ENCODE peak calls at places on chromosomes 13 and 19, in five cellular contexts. K, Y, X, B and Z are unnamed samples.

GRCh38 chr13:24734951-24735350 is 29.0 kb upstream of the RNF17 start:
- DNase-seq in Y (no peak), X (no peak), K (no peak), B (no peak), Z (no peak)

GRCh38 chr13:40484101-40484800 is 182.2 kb downstream of the FOXO1 start:
- DNase-seq in K (no peak), B (no peak), Y (no peak), X (no peak), Z (no peak)

GRCh38 chr13:41064493-41064892 is 3.2 kb downstream of the WBP4 start:
- DNase-seq in X (no peak), B (no peak), K (peak; percentile 75), Y (no peak), Z (no peak)

GRCh38 chr13:50646070-50646469 is 197.4 kb downstream of the DLEU7 start:
- DNase-seq in B (no peak), Y (no peak), X (no peak), K (no peak), Z (no peak)

GRCh38 chr19:54376610-54377009 is 11.9 kb upstream of the LAIR1 start:
- DNase-seq in B (peak; percentile 30), K (no peak), X (no peak), Y (no peak), Z (no peak)

GRCh38 chr13:77533875-77534788 is 1.4 kb upstream of the SCEL start:
- DNase-seq in Y (no peak), K (no peak), X (no peak), B (no peak), Z (no peak)

GRCh38 chr13:100542546-100543156 is 45.9 kb downstream of the GGACT start:
- DNase-seq in B (no peak), K (peak; percentile 76), Y (no peak), X (no peak), Z (no peak)

GRCh38 chr13:77565635-77566034 is 30.1 kb downstream of the SCEL start:
- DNase-seq in Y (no peak), X (peak; percentile 53), K (peak; percentile 52), B (no peak), Z (no peak)

GRCh38 chr13:48579167-48579918 is 46.5 kb upstream of the RCBTB2 start:
- DNase-seq in K (no peak), X (no peak), B (no peak), Y (no peak), Z (no peak)

GRCh38 chr13:47288546-47288945 is 391.7 kb upstream of the HTR2A start:
- DNase-seq in B (no peak), K (no peak), X (no peak), Y (no peak), Z (no peak)

GRCh38 chr19:51371186-51371690 is 1.2 kb downstream of the NKG7 start:
- DNase-seq in K (no peak), Y (no peak), B (peak; percentile 45), X (no peak), Z (no peak)

GRCh38 chr13:105721056-105721455 is 814.4 kb downstream of the EFNB2 start:
- DNase-seq in X (no peak), Y (no peak), B (no peak), K (peak; percentile 82), Z (no peak)

GRCh38 chr13:98839826-98840769 is 87.6 kb upstream of the SLC15A1 start:
- DNase-seq in K (peak; percentile 62), B (peak; percentile 81), X (peak; percentile 81), Y (peak; percentile 55), Z (no peak)

GRCh38 chr13:54492995-54493394 is 1464.4 kb downstream of the OLFM4 start:
- DNase-seq in B (no peak), Y (no peak), X (no peak), K (no peak), Z (no peak)

GRCh38 chr13:108031859-108032258 is 183.5 kb downstream of the LIG4 start:
- DNase-seq in X (no peak), Y (no peak), K (no peak), B (no peak), Z (no peak)

GRCh38 chr19:14033946-14034345 is 2.4 kb downstream of the IL27RA start:
- DNase-seq in K (no peak), Y (no peak), X (no peak), B (no peak), Z (no peak)

GRCh38 chr13:112105244-112105681 is 38.3 kb downstream of the SOX1 start:
- DNase-seq in X (no peak), Y (no peak), B (peak; percentile 59), K (no peak), Z (no peak)

GRCh38 chr13:112104873-112105234 is 37.9 kb downstream of the SOX1 start:
- DNase-seq in X (no peak), Y (no peak), B (no peak), K (no peak), Z (no peak)

GRCh38 chr13:112105884-112106283 is 38.9 kb downstream of the SOX1 start:
- DNase-seq in K (no peak), B (no peak), Y (no peak), X (peak; percentile 6), Z (no peak)

GRCh38 chr13:112107289-112107688 is 40.3 kb downstream of the SOX1 start:
- DNase-seq in X (no peak), B (no peak), Y (no peak), K (no peak), Z (no peak)

DNA sequence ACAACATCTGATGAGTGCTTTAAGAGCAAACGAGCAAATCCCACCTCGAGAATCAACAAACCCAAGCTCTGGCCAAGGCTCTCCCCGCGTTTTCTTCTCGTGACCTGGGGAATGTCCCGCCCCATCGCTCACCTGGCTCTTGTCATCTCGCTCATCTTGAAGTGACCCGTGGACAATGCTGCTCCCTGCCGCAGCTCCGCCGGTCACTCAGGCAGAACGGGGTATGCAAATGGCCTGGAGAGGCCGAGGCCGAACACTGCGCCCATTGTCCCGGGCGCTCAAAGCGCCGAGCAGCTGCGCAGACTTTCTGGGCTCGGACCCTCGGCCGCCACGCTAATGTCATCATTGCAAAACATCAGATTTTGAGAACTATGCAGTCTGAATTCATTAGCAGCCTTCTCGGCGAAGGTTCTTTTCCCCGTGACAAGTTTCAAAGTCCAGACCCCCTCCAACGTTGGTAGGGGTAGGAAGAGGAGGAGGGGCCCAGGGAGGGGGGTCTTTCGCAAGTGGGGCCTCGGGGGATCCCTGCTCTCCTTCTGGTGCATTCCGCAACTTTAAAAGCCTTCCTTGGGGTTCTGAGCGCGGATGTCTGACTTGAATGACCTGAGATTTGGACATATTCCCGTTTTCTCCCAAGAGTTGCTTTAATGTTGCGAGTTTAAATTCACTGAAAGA is 39.7 kb downstream of the SOX1 start:
- DNase-seq in K (no peak), X (no peak), B (no peak), Y (no peak), Z (no peak)
- H3K27ac ChIP-seq in K (no peak overlapping the region), X (no peak overlapping the region), B (no peak overlapping the region), Y (no peak overlapping the region), Z (no peak overlapping the region)

GRCh38 chr19:18522124-18522861 is 423 bp upstream of the ELL start:
- DNase-seq in Y (peak; percentile 100), K (peak; percentile 100), B (peak; percentile 100), X (peak; percentile 100), Z (peak; percentile 100)

GRCh38 chr19:18520848-18521691 is 800 bp downstream of the ELL start:
- DNase-seq in Y (peak; percentile 75), B (peak; percentile 88), K (no peak), X (peak; percentile 34), Z (no peak)

GRCh38 chr19:18518639-18519038 is 3.2 kb downstream of the ELL start:
- DNase-seq in Y (no peak), K (no peak), B (no peak), X (no peak), Z (no peak)

GRCh38 chr19:18521692-18522123 is at the start of gene ELL:
- DNase-seq in X (no peak), Y (no peak), K (no peak), B (no peak), Z (no peak)

DNA sequence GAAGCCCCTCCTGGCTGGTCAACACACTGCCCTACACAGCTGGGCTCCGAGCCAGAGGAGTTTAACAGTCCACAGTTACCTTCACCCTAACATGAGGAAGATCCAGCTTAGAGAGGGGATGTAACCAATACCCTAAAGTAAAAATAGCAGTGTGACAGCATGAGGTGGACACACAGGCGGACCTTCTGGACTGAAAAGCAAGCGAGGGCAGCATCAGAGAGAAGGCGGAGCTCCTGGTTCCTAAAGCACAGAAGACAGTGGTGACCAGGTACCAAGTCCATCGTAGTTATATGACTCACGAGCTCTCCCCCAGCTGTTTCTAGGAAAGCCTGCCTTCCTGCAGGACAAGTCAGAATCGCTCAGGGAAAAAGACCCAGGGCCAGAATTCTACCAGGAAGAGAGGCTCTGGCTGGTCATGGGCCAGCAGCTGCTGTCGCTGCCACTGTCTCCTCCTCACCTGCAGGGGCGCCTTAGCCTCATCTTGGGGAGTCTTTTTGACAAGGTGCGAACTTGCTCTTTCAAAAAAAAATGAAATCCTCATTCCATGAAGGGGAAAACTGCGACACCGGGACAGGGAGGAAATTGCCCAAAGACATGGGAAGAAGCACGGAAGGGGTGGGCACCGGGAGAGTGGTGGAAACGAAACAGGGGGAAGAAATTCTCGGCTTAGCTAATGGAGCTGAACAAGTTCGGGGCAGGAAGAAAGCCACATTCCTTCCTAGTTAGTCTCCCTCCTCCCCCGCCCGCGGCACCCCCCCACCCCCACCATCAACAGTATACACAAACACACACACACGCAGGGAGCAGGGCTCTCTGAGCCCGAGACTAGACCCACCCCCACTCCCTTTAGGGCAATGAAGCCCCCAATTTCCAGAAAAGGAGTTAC is 1.7 kb downstream of the ELL start:
- DNase-seq in K (peak; percentile 74), Y (peak; percentile 85), X (peak; percentile 66), B (peak; percentile 89), Z (no peak)
- H3K27ac ChIP-seq in K (peak overlapping the region; percentile 100), Y (peak overlapping the region; percentile 97), X (peak overlapping the region; percentile 80), B (peak overlapping the region; percentile 99), Z (peak overlapping the region; percentile 92)

GRCh38 chr19:49499030-49499670 is 2.9 kb downstream of the RPS11 start:
- DNase-seq in B (no peak), Y (no peak), K (no peak), X (no peak), Z (no peak)

GRCh38 chr19:49497047-49497789 is 984 bp downstream of the RPS11 start:
- DNase-seq in B (no peak), K (peak; percentile 65), X (peak; percentile 63), Y (no peak), Z (no peak)

GRCh38 chr19:49498475-49498874 is 2.2 kb downstream of the RPS11 start:
- DNase-seq in B (no peak), K (no peak), X (no peak), Y (no peak), Z (no peak)

GRCh38 chr19:49496574-49497008 is 357 bp downstream of the RPS11 start:
- DNase-seq in K (no peak), X (no peak), Y (no peak), B (no peak), Z (no peak)

GRCh38 chr19:49497790-49498106 is 1.5 kb downstream of the RPS11 start:
- DNase-seq in X (no peak), B (no peak), K (no peak), Y (no peak), Z (no peak)
- H3K27ac ChIP-seq in X (peak overlapping the region; percentile 7), B (no peak overlapping the region), K (peak overlapping the region; percentile 92), Y (no peak overlapping the region), Z (no peak overlapping the region)

DNA sequence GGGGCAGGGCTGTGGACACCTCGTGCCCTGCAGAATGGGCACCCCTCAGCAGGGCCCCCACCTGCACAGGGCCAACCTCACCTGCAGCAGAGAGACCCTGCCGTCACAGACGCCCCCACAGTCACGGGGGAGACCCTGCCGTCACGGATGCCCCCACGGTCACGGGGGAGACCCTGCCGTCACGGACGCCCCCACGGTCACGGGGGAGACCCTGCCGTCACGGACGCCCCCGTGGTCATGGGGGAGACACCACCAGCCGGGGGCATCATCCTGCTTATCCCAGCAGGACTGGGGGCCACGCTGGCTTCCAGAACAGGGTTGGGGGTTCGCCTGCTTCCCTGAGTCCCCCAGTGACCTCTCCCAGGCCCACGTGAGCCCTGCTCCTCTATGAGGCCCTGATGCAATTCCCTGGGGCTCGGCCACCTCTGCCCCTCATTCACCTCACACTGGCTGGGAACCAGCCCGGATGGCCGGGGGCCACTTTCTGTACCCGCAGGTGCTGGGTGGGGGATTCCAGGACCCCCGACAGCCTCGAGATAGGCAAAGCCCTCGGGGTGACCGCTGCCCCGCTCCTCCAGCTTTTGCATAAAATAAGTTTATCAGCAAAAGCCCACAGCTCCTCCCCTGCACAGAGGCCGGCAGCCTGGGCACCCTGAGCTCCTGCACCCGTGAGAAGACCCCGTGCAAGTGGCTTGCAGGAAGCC is 23.6 kb downstream of the SBNO2 start:
- DNase-seq in X (no peak), Y (no peak), B (no peak), K (no peak), Z (no peak)
- H3K27ac ChIP-seq in X (no peak overlapping the region), Y (no peak overlapping the region), B (peak overlapping the region; percentile 85), K (no peak overlapping the region), Z (no peak overlapping the region)